ENCODE peak calls at places on chromosomes 1 and 21, in eight cellular contexts. F, R, Q, I, J, C, E and L are unnamed samples.

GRCh38 chr1:164579346-164579745 is 20.4 kb downstream of the PBX1 start:
- DNase-seq in R (no peak), F (no peak), J (no peak), Q (no peak), I (no peak), E (no peak), C (no peak), L (no peak)

GRCh38 chr1:94698341-94698740 is 121.8 kb upstream of the SLC44A3 start:
- DNase-seq in R (no peak), F (no peak), E (no peak), I (peak; percentile 15), J (no peak), C (no peak), Q (no peak), L (no peak)

GRCh38 chr1:20174937-20175666 is 10.8 kb upstream of the UBXN10 start:
- DNase-seq in J (no peak), E (no peak), C (no peak), F (no peak), R (peak; percentile 15), Q (peak; percentile 31), I (no peak), L (no peak)

GRCh38 chr1:154546264-154547043 is 12.0 kb downstream of the UBE2Q1 start:
- DNase-seq in J (peak; percentile 43), Q (peak; percentile 62), E (peak; percentile 90), R (peak; percentile 73), I (peak; percentile 43), C (peak; percentile 62), F (peak; percentile 31), L (peak; percentile 72)

GRCh38 chr1:228782662-228783414 is 47.6 kb downstream of the RHOU start:
- DNase-seq in C (no peak), R (no peak), J (no peak), E (no peak), F (no peak), I (no peak), Q (no peak), L (no peak)

GRCh38 chr1:76870037-76870436 is 2.8 kb downstream of the ST6GALNAC5 start:
- DNase-seq in Q (no peak), E (no peak), J (no peak), R (no peak), F (no peak), I (no peak), C (no peak), L (no peak)

GRCh38 chr1:2612591-2613365 is 20.0 kb downstream of the MMEL1 start:
- DNase-seq in C (no peak), R (no peak), J (no peak), I (no peak), F (no peak), E (no peak), Q (no peak), L (no peak)

GRCh38 chr1:39129514-39129913 is 75.0 kb upstream of the MACF1 start:
- DNase-seq in R (no peak), J (no peak), C (no peak), F (no peak), I (no peak), E (no peak), Q (peak; percentile 42), L (no peak)

GRCh38 chr1:94383966-94384408 is 34.2 kb upstream of the ABCD3 start:
- DNase-seq in Q (no peak), C (no peak), F (peak; percentile 7), J (no peak), I (no peak), R (peak; percentile 37), E (no peak), L (no peak)

GRCh38 chr1:101293461-101294045 is 56.7 kb downstream of the S1PR1 start:
- DNase-seq in Q (no peak), C (no peak), I (no peak), J (peak; percentile 74), R (peak; percentile 81), F (peak; percentile 62), E (no peak), L (no peak)

GRCh38 chr1:243294723-243295121 is 38.9 kb downstream of the SDCCAG8 start:
- DNase-seq in Q (no peak), F (no peak), I (no peak), E (no peak), J (no peak), C (no peak), R (no peak), L (no peak)

GRCh38 chr1:99559166-99559565 is 86.7 kb upstream of the PALMD start:
- DNase-seq in J (no peak), R (no peak), E (no peak), I (no peak), Q (no peak), C (no peak), F (no peak), L (no peak)

GRCh38 chr1:8597455-8597854 is 220.0 kb downstream of the RERE start:
- DNase-seq in Q (no peak), C (no peak), J (no peak), E (no peak), R (no peak), F (no peak), I (peak; percentile 24), L (no peak)

GRCh38 chr1:31423418-31423947 is 10.5 kb downstream of the SERINC2 start:
- DNase-seq in C (no peak), E (no peak), I (no peak), R (no peak), Q (peak; percentile 39), J (peak; percentile 78), F (no peak), L (no peak)

GRCh38 chr1:15323351-15323988 is 76.4 kb downstream of the FHAD1 start:
- DNase-seq in E (peak; percentile 53), I (peak; percentile 82), R (peak; percentile 67), Q (peak; percentile 73), C (peak; percentile 71), J (peak; percentile 50), F (peak; percentile 75), L (peak; percentile 77)

GRCh38 chr1:24425922-24426321 is 10.3 kb downstream of the NIPAL3 start:
- DNase-seq in E (no peak), I (no peak), J (no peak), C (no peak), F (no peak), Q (no peak), R (no peak), L (no peak)

GRCh38 chr21:41957991-41958766 is 4.4 kb upstream of the C2CD2 start:
- DNase-seq in E (peak; percentile 35), J (no peak), F (no peak), I (peak; percentile 61), C (no peak), R (no peak), Q (peak; percentile 92), L (no peak)

GRCh38 chr1:73736125-73736524 is 461.9 kb downstream of the LRRIQ3 start:
- DNase-seq in J (no peak), F (no peak), Q (no peak), R (no peak), E (no peak), C (no peak), I (no peak), L (no peak)

GRCh38 chr1:12040457-12041051 is 21.3 kb downstream of the MIIP start:
- DNase-seq in J (peak; percentile 68), E (no peak), I (peak; percentile 13), C (no peak), R (peak; percentile 59), Q (peak; percentile 89), F (no peak), L (no peak)